ENCODE peak calls at places on chromosomes 2 and 18, in seven cellular contexts. S is BE2C, L is right cardiac atrium, R is mucosa of descending colon, A is kidney, H is psoas muscle, Q is left lung. D is an unnamed sample.

GRCh38 chr2:239236808-239237205 is 164.0 kb downstream of the HDAC4 start:
- DNase-seq in S (no peak), L (no peak), R (no peak), A (no peak), H (no peak), Q (no peak), D (no peak)

GRCh38 chr2:151043484-151043883 is 218.2 kb downstream of the RBM43 start:
- DNase-seq in S (no peak), L (no peak), R (no peak), A (no peak), H (no peak), Q (no peak), D (no peak)

GRCh38 chr2:18799397-18799796 is 210.0 kb upstream of the NT5C1B start:
- DNase-seq in S (no peak), L (no peak), R (no peak), A (no peak), H (no peak), Q (no peak), D (no peak)

GRCh38 chr2:172244419-172245130 is 141.9 kb upstream of the DLX2 start:
- DNase-seq in S (no peak), L (no peak), R (no peak), A (no peak), H (no peak), Q (no peak), D (no peak)

GRCh38 chr2:33051586-33052385 is 105.0 kb downstream of the LTBP1 start:
- DNase-seq in S (no peak), L (peak), R (no peak), A (no peak), H (peak), Q (no peak), D (no peak)

GRCh38 chr18:8526316-8526715 is 82.9 kb upstream of the RAB12 start:
- DNase-seq in S (no peak), L (no peak), R (no peak), A (no peak), H (no peak), Q (no peak), D (no peak)

GRCh38 chr2:223970343-223971128 is 13.3 kb downstream of the MRPL44 start:
- DNase-seq in S (peak), L (no peak), R (peak), A (no peak), H (no peak), Q (no peak), D (no peak)

GRCh38 chr2:207725815-207726578 is 14.6 kb downstream of the CCNYL1 start:
- DNase-seq in S (no peak), L (no peak), R (peak), A (no peak), H (no peak), Q (no peak), D (no peak)

GRCh38 chr2:45836740-45837139 is 185.3 kb downstream of the PRKCE start:
- DNase-seq in S (no peak), L (no peak), R (no peak), A (no peak), H (no peak), Q (no peak), D (no peak)

GRCh38 chr2:62197609-62198236 is 1.8 kb downstream of the B3GNT2 start:
- DNase-seq in S (no peak), L (peak), R (peak), A (peak), H (peak), Q (peak), D (no peak)

GRCh38 chr18:58258707-58259342 is 214.8 kb downstream of the NEDD4L start:
- DNase-seq in S (no peak), L (no peak), R (no peak), A (no peak), H (no peak), Q (no peak), D (no peak)

GRCh38 chr2:98480598-98480997 is 35.9 kb downstream of the INPP4A start:
- DNase-seq in S (peak), L (no peak), R (no peak), A (no peak), H (no peak), Q (no peak), D (no peak)

GRCh38 chr2:151761687-151762086 is 27.4 kb upstream of the NEB start:
- DNase-seq in S (no peak), L (no peak), R (no peak), A (no peak), H (no peak), Q (no peak), D (no peak)

GRCh38 chr2:71935291-71935848 is 212.3 kb downstream of the CYP26B1 start:
- DNase-seq in S (no peak), L (peak), R (peak), A (peak), H (peak), Q (no peak), D (peak)

GRCh38 chr2:219675206-219675605 is 47.8 kb downstream of the SLC4A3 start:
- DNase-seq in S (no peak), L (no peak), R (no peak), A (no peak), H (no peak), Q (no peak), D (no peak)

GRCh38 chr2:1649871-1650473 is 94.3 kb downstream of the PXDN start:
- DNase-seq in S (no peak), L (no peak), R (no peak), A (no peak), H (no peak), Q (peak), D (no peak)

GRCh38 chr2:230614913-230615332 is 97.7 kb upstream of the CAB39 start:
- DNase-seq in S (no peak), L (no peak), R (peak), A (no peak), H (no peak), Q (no peak), D (no peak)

GRCh38 chr2:27753744-27754588 is 17.6 kb upstream of the MRPL33 start:
- DNase-seq in S (peak), L (peak), R (peak), A (peak), H (peak), Q (peak), D (peak)

GRCh38 chr2:176134978-176135575 is 5.6 kb downstream of the HOXD8 start:
- DNase-seq in S (no peak), L (no peak), R (no peak), A (peak), H (no peak), Q (no peak), D (no peak)

GRCh38 chr2:66432801-66433694 is 1.9 kb upstream of the MEIS1 start:
- DNase-seq in S (peak), L (peak), R (peak), A (peak), H (peak), Q (peak), D (peak)

GRCh38 chr2:167258712-167259111 is 370.4 kb downstream of the XIRP2 start:
- DNase-seq in S (no peak), L (no peak), R (no peak), A (no peak), H (no peak), Q (no peak), D (no peak)
- H3K4me3 ChIP-seq in S (no peak), L (no peak), R (no peak), A (no peak), H (no peak), Q (no peak), D (no peak)

GRCh38 chr2:164386226-164386625 is 235.1 kb downstream of the GRB14 start:
- DNase-seq in S (no peak), L (no peak), R (no peak), A (no peak), H (no peak), Q (no peak), D (no peak)

GRCh38 chr2:164389411-164389810 is 231.9 kb downstream of the GRB14 start:
- DNase-seq in S (no peak), L (no peak), R (no peak), A (no peak), H (no peak), Q (no peak), D (no peak)

DNA sequence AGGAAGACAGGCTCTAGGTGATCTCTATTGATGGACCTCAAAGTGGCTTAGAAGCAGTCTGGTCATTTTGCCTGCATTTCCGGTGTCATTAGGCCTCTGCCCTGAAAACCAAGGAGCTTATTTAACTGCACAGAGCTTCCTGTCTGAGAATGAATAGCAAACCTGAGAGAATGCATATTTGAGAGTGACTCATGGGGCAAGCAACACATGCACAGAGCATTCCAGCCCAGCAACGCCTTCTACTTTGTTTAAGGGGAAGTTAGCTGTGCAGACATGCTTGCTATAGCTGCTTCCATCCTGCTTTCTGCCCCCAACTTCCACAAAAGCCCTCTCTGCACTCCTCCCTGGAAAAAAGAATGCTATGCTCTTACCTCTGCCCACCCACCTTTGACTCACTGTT is 232.8 kb downstream of the GRB14 start:
- DNase-seq in S (no peak), L (no peak), R (no peak), A (no peak), H (no peak), Q (no peak), D (no peak)
- H3K4me3 ChIP-seq in S (no peak), L (no peak), R (no peak), A (no peak), H (no peak), Q (no peak), D (no peak)

GRCh38 chr2:63818276-63818675 is 23.4 kb upstream of the UGP2 start:
- DNase-seq in S (no peak), L (no peak), R (no peak), A (no peak), H (no peak), Q (no peak), D (no peak)

GRCh38 chr2:63820969-63821368 is 20.7 kb upstream of the UGP2 start:
- DNase-seq in S (no peak), L (no peak), R (no peak), A (no peak), H (no peak), Q (no peak), D (no peak)

GRCh38 chr2:63819765-63820717 is 21.7 kb upstream of the UGP2 start:
- DNase-seq in S (no peak), L (peak), R (no peak), A (no peak), H (peak), Q (no peak), D (no peak)

GRCh38 chr2:63817382-63817781 is 24.3 kb upstream of the UGP2 start:
- DNase-seq in S (no peak), L (no peak), R (no peak), A (no peak), H (no peak), Q (no peak), D (no peak)

DNA sequence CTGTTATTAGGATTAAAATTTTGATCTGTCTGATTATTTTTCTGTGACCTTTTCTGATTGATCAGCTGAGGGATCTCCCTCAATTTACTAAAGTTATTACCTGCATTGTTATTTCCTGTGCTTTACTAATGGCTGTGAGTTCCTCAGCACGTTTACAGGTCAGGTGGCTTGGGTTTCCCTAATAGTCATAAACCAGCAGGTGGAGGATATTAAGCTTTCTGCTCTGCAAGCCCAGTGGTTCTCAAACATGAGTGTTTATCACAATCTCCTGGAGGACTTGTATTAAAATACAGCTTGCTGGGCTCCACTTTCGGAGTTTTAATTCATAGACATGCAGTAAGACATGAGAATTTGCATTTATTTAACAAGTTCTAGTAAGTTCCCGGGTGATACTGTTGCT is 22.4 kb upstream of the UGP2 start:
- DNase-seq in S (no peak), L (no peak), R (no peak), A (no peak), H (no peak), Q (no peak), D (no peak)
- H3K4me3 ChIP-seq in S (no peak), L (no peak), R (no peak), A (no peak), H (no peak), Q (no peak), D (no peak)

GRCh38 chr2:241272722-241273551 is 42.5 kb downstream of the HDLBP start:
- DNase-seq in S (peak), L (peak), R (peak), A (peak), H (peak), Q (peak), D (peak)

GRCh38 chr2:241275910-241276309 is 39.6 kb downstream of the HDLBP start:
- DNase-seq in S (no peak), L (no peak), R (no peak), A (no peak), H (no peak), Q (no peak), D (no peak)

GRCh38 chr2:241275504-241275903 is 40.0 kb downstream of the HDLBP start:
- DNase-seq in S (no peak), L (no peak), R (no peak), A (no peak), H (no peak), Q (no peak), D (no peak)

GRCh38 chr2:241273552-241273988 is 41.9 kb downstream of the HDLBP start:
- DNase-seq in S (peak), L (peak), R (peak), A (no peak), H (no peak), Q (no peak), D (no peak)

GRCh38 chr2:241274127-241274526 is 41.3 kb downstream of the HDLBP start:
- DNase-seq in S (no peak), L (no peak), R (no peak), A (no peak), H (no peak), Q (no peak), D (no peak)
- H3K4me3 ChIP-seq in S (no peak), L (no peak), R (no peak), A (no peak), H (no peak), Q (no peak), D (no peak)

D was measured in thoracic aorta.